ENCODE peak calls at places on chromosomes 4 and X, in nine cellular contexts. One of them, this sample, is unnamed.

GRCh38 chr4:153969542-153969941 is 180.7 kb upstream of the SFRP2 start:
- DNase-seq in NCI-H524: no peak
- DNase-seq in stimulated activated CD4-positive, alpha-beta T cell treated with anti-CD3 and anti-CD28 coated beads, Interleukin-4, amount 100 ng/mL, for 48 hours: no peak
- DNase-seq in T1000: no peak
- DNase-seq in B cell: no peak
- DNase-seq in kidney tubule cell: no peak
- DNase-seq in WTC11: no peak
- DNase-seq in lower lobe of right lung: no peak
- DNase-seq in caudate nucleus: no peak
- DNase-seq in this sample: no peak

GRCh38 chr4:80037864-80038263 is 35.2 kb downstream of the ANTXR2 start:
- DNase-seq in WTC11: no peak
- DNase-seq in stimulated activated CD4-positive, alpha-beta T cell treated with anti-CD3 and anti-CD28 coated beads, Interleukin-4, amount 100 ng/mL, for 48 hours: no peak
- DNase-seq in B cell: no peak
- DNase-seq in NCI-H524: no peak
- DNase-seq in lower lobe of right lung: no peak
- DNase-seq in caudate nucleus: no peak
- DNase-seq in T1000: no peak
- DNase-seq in kidney tubule cell: no peak
- DNase-seq in this sample: no peak

GRCh38 chr4:87529187-87529586 is at the start of gene SPARCL1:
- DNase-seq in lower lobe of right lung: no peak
- DNase-seq in B cell: no peak
- DNase-seq in stimulated activated CD4-positive, alpha-beta T cell treated with anti-CD3 and anti-CD28 coated beads, Interleukin-4, amount 100 ng/mL, for 48 hours: no peak
- DNase-seq in kidney tubule cell: no peak
- DNase-seq in NCI-H524: no peak
- DNase-seq in WTC11: no peak
- DNase-seq in T1000: no peak
- DNase-seq in caudate nucleus: no peak
- DNase-seq in this sample: peak; percentile 28

GRCh38 chr4:30920043-30920442 is 199.9 kb downstream of the PCDH7 start:
- DNase-seq in T1000: no peak
- DNase-seq in NCI-H524: no peak
- DNase-seq in lower lobe of right lung: no peak
- DNase-seq in stimulated activated CD4-positive, alpha-beta T cell treated with anti-CD3 and anti-CD28 coated beads, Interleukin-4, amount 100 ng/mL, for 48 hours: no peak
- DNase-seq in caudate nucleus: no peak
- DNase-seq in kidney tubule cell: no peak
- DNase-seq in WTC11: peak; percentile 25
- DNase-seq in B cell: no peak
- DNase-seq in this sample: no peak

GRCh38 chrX:74925210-74926088 is at the start of gene NEXMIF:
- DNase-seq in T1000: peak; percentile 4
- DNase-seq in caudate nucleus: no peak
- DNase-seq in WTC11: peak; percentile 8
- DNase-seq in stimulated activated CD4-positive, alpha-beta T cell treated with anti-CD3 and anti-CD28 coated beads, Interleukin-4, amount 100 ng/mL, for 48 hours: peak; percentile 21
- DNase-seq in lower lobe of right lung: peak; percentile 46
- DNase-seq in NCI-H524: peak; percentile 61
- DNase-seq in B cell: no peak
- DNase-seq in kidney tubule cell: no peak
- DNase-seq in this sample: no peak

GRCh38 chr4:59571805-59572430 is 1628.2 kb upstream of the ADGRL3 start:
- DNase-seq in caudate nucleus: no peak
- DNase-seq in NCI-H524: no peak
- DNase-seq in WTC11: no peak
- DNase-seq in kidney tubule cell: peak; percentile 2
- DNase-seq in lower lobe of right lung: no peak
- DNase-seq in stimulated activated CD4-positive, alpha-beta T cell treated with anti-CD3 and anti-CD28 coated beads, Interleukin-4, amount 100 ng/mL, for 48 hours: no peak
- DNase-seq in T1000: no peak
- DNase-seq in B cell: no peak
- DNase-seq in this sample: no peak

GRCh38 chr4:20831746-20832145 is 131.5 kb downstream of the PACRGL start:
- DNase-seq in B cell: no peak
- DNase-seq in WTC11: no peak
- DNase-seq in T1000: no peak
- DNase-seq in caudate nucleus: no peak
- DNase-seq in kidney tubule cell: no peak
- DNase-seq in NCI-H524: no peak
- DNase-seq in stimulated activated CD4-positive, alpha-beta T cell treated with anti-CD3 and anti-CD28 coated beads, Interleukin-4, amount 100 ng/mL, for 48 hours: no peak
- DNase-seq in lower lobe of right lung: no peak
- DNase-seq in this sample: no peak

GRCh38 chr4:168480991-168481588 is 798 bp upstream of the DDX60L start:
- DNase-seq in WTC11: no peak
- DNase-seq in lower lobe of right lung: no peak
- DNase-seq in B cell: peak; percentile 68
- DNase-seq in T1000: no peak
- DNase-seq in caudate nucleus: no peak
- DNase-seq in NCI-H524: peak; percentile 3
- DNase-seq in stimulated activated CD4-positive, alpha-beta T cell treated with anti-CD3 and anti-CD28 coated beads, Interleukin-4, amount 100 ng/mL, for 48 hours: no peak
- DNase-seq in kidney tubule cell: peak; percentile 86
- DNase-seq in this sample: peak; percentile 26

GRCh38 chrX:150099316-150099715 is 161.0 kb upstream of the EOLA2 start:
- DNase-seq in kidney tubule cell: no peak
- DNase-seq in NCI-H524: no peak
- DNase-seq in T1000: no peak
- DNase-seq in stimulated activated CD4-positive, alpha-beta T cell treated with anti-CD3 and anti-CD28 coated beads, Interleukin-4, amount 100 ng/mL, for 48 hours: no peak
- DNase-seq in B cell: no peak
- DNase-seq in lower lobe of right lung: no peak
- DNase-seq in WTC11: no peak
- DNase-seq in caudate nucleus: no peak
- DNase-seq in this sample: no peak

GRCh38 chrX:42028113-42028512 is 104.8 kb upstream of the CASK start:
- DNase-seq in NCI-H524: no peak
- DNase-seq in stimulated activated CD4-positive, alpha-beta T cell treated with anti-CD3 and anti-CD28 coated beads, Interleukin-4, amount 100 ng/mL, for 48 hours: no peak
- DNase-seq in T1000: no peak
- DNase-seq in kidney tubule cell: no peak
- DNase-seq in lower lobe of right lung: no peak
- DNase-seq in WTC11: no peak
- DNase-seq in B cell: no peak
- DNase-seq in caudate nucleus: no peak
- DNase-seq in this sample: peak; percentile 40

GRCh38 chr4:162610116-162610515 is 446.3 kb upstream of the FSTL5 start:
- DNase-seq in lower lobe of right lung: no peak
- DNase-seq in caudate nucleus: no peak
- DNase-seq in B cell: no peak
- DNase-seq in T1000: no peak
- DNase-seq in stimulated activated CD4-positive, alpha-beta T cell treated with anti-CD3 and anti-CD28 coated beads, Interleukin-4, amount 100 ng/mL, for 48 hours: no peak
- DNase-seq in kidney tubule cell: no peak
- DNase-seq in NCI-H524: no peak
- DNase-seq in WTC11: no peak
- DNase-seq in this sample: no peak

GRCh38 chrX:67426946-67427345 is 116.9 kb upstream of the AR start:
- DNase-seq in WTC11: no peak
- DNase-seq in T1000: no peak
- DNase-seq in NCI-H524: no peak
- DNase-seq in B cell: no peak
- DNase-seq in lower lobe of right lung: no peak
- DNase-seq in kidney tubule cell: no peak
- DNase-seq in caudate nucleus: no peak
- DNase-seq in stimulated activated CD4-positive, alpha-beta T cell treated with anti-CD3 and anti-CD28 coated beads, Interleukin-4, amount 100 ng/mL, for 48 hours: no peak
- DNase-seq in this sample: no peak

This sample was measured in mucosa of gallbladder.